ENCODE peak calls at places on chromosome 17, in four cellular contexts. O is neural progenitor cell, Y is tibial nerve, K is kidney. J is an unnamed sample.

GRCh38 chr17:66270106-66270505 is 32.3 kb upstream of the PRKCA start:
- DNase-seq in O (no peak), Y (no peak), K (no peak), J (no peak)

GRCh38 chr17:1995321-1996242 is 29.6 kb downstream of the RTN4RL1 start:
- DNase-seq in O (no peak), Y (no peak), K (no peak), J (no peak)

GRCh38 chr17:5901731-5902660 is 168.2 kb upstream of the WSCD1 start:
- DNase-seq in O (no peak), Y (no peak), K (no peak), J (no peak)

GRCh38 chr17:59814685-59815084 is 78.1 kb downstream of the TUBD1 start:
- DNase-seq in O (no peak), Y (no peak), K (no peak), J (no peak)

GRCh38 chr17:12574525-12574924 is 91.2 kb upstream of the MYOCD start:
- DNase-seq in O (no peak), Y (no peak), K (no peak), J (no peak)

GRCh38 chr17:35898283-35899070 is 18.3 kb upstream of the CCL5 start:
- DNase-seq in O (no peak), Y (no peak), K (no peak), J (no peak)

GRCh38 chr17:4679652-4680051 is 24.3 kb downstream of the PELP1 start:
- DNase-seq in O (no peak), Y (no peak), K (no peak), J (no peak)

GRCh38 chr17:72693956-72694355 is 398.5 kb downstream of the SLC39A11 start:
- DNase-seq in O (no peak), Y (no peak), K (no peak), J (no peak)

GRCh38 chr17:74008196-74008595 is 195.3 kb upstream of the RPL38 start:
- DNase-seq in O (peak; percentile 59), Y (no peak), K (no peak), J (no peak)

GRCh38 chr17:19370493-19370960 is 7.8 kb upstream of the MAPK7 start:
- DNase-seq in O (no peak), Y (no peak), K (no peak), J (no peak)

GRCh38 chr17:44970136-44970737 is 2.1 kb upstream of the C1QL1 start:
- DNase-seq in O (peak; percentile 81), Y (no peak), K (no peak), J (no peak)

GRCh38 chr17:65158081-65158480 is 20.9 kb downstream of the RGS9 start:
- DNase-seq in O (no peak), Y (no peak), K (no peak), J (no peak)

GRCh38 chr17:69574257-69575197 is 160.0 kb downstream of the MAP2K6 start:
- DNase-seq in O (peak; percentile 22), Y (no peak), K (no peak), J (no peak)

GRCh38 chr17:80474231-80474932 is 2.0 kb downstream of the NPTX1 start:
- DNase-seq in O (peak; percentile 67), Y (no peak), K (peak; percentile 45), J (no peak)

GRCh38 chr17:283911-284675 is 68.5 kb downstream of the RPH3AL start:
- DNase-seq in O (no peak), Y (no peak), K (peak; percentile 32), J (no peak)

GRCh38 chr17:57210224-57210553 is 46.1 kb upstream of the MSI2 start:
- DNase-seq in O (no peak), Y (no peak), K (no peak), J (no peak)

GRCh38 chr17:50904522-50905459 is 38.6 kb upstream of the TOB1 start:
- DNase-seq in O (peak; percentile 50), Y (no peak), K (peak; percentile 92), J (no peak)

GRCh38 chr17:57284984-57285646 is 28.8 kb downstream of the MSI2 start:
- DNase-seq in O (peak; percentile 46), Y (no peak), K (no peak), J (no peak)

GRCh38 chr17:72747416-72747815 is 345.1 kb downstream of the SLC39A11 start:
- DNase-seq in O (no peak), Y (no peak), K (no peak), J (no peak)

GRCh38 chr17:29766796-29767327 is 144.2 kb upstream of the CORO6 start:
- DNase-seq in O (no peak), Y (no peak), K (no peak), J (no peak)

GRCh38 chr17:78781339-78782304 is at the start of gene CYTH1:
- DNase-seq in O (peak; percentile 71), Y (no peak), K (peak; percentile 91), J (no peak)

GRCh38 chr17:74243013-74243755 is 29.8 kb downstream of the TTYH2 start:
- DNase-seq in O (no peak), Y (no peak), K (no peak), J (no peak)

GRCh38 chr17:78174870-78175642 is 6.7 kb downstream of the SYNGR2 start:
- DNase-seq in O (peak; percentile 33), Y (no peak), K (no peak), J (no peak)

GRCh38 chr17:18039535-18040286 is 503 bp downstream of the GID4 start:
- DNase-seq in O (peak; percentile 78), Y (no peak), K (peak; percentile 75), J (no peak)

GRCh38 chr17:67492824-67493490 is 115.9 kb downstream of the PITPNC1 start:
- DNase-seq in O (no peak), Y (no peak), K (no peak), J (no peak)

GRCh38 chr17:83182620-83183063 is 103.2 kb downstream of the METRNL start:
- DNase-seq in O (no peak), Y (peak; percentile 76), K (peak; percentile 63), J (no peak)

GRCh38 chr17:76094046-76094445 is 9.5 kb downstream of the EXOC7 start:
- DNase-seq in O (no peak), Y (no peak), K (no peak), J (no peak)

GRCh38 chr17:78645421-78646295 is 68.5 kb upstream of the DNAH17 start:
- DNase-seq in O (no peak), Y (peak; percentile 69), K (peak; percentile 91), J (no peak)

GRCh38 chr17:13576661-13577526 is 24.8 kb downstream of the HS3ST3A1 start:
- DNase-seq in O (no peak), Y (no peak), K (no peak), J (no peak)

GRCh38 chr17:49036270-49036626 is 39.1 kb downstream of the IGF2BP1 start:
- DNase-seq in O (no peak), Y (no peak), K (no peak), J (no peak)
- TF ChIP-seq CTCF in O (no peak), Y (no peak), K (no peak), J (no peak)

GRCh38 chr17:7711356-7711755 is 6.2 kb upstream of the DNAH2 start:
- DNase-seq in O (peak; percentile 54), Y (no peak), K (no peak), J (no peak)
- TF ChIP-seq CTCF in O (peak; percentile 48), Y (no peak), K (no peak), J (no peak)

DNA sequence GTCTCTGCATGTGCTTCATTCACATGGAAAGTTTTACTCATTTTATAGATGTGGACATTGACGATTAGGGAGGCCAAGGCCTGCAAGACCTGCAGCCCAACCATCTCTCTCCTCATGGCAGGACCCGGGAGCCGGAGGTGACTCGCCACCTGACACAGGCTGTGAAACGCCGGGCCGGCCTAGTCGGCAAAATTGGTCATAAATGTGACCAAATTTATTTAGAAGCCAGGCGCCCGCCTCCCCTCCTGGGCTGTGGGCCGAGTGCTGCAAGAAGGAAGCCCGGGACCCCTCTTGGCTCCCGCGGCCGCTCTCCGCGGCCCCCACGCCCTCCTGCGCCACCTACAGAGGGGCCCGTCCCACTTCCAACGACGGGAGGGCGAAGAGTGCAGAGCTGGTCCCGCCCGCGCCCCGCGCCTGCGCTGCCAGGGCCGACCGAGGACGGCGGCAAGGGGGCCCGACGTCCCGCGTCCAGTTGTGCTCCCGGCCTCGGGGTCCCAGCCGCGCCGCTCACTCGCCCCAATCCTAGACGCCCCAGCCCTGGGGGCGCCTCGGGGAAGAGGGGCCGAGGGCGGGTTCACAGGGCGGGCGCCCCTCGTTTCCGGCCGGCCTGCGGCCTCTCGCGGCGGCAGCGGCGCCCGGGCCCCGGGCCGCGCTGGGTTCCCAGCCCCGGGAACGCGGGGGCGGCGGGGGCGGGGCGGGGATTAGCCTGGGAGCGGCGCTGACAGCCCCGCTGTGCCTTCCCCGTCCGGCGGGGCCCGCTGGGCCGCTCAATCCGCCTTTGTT is 47.5 kb downstream of the WNT3 start:
- DNase-seq in O (peak; percentile 92), Y (no peak), K (peak; percentile 79), J (no peak)
- TF ChIP-seq CTCF in O (no peak), Y (no peak), K (no peak), J (no peak)

DNA sequence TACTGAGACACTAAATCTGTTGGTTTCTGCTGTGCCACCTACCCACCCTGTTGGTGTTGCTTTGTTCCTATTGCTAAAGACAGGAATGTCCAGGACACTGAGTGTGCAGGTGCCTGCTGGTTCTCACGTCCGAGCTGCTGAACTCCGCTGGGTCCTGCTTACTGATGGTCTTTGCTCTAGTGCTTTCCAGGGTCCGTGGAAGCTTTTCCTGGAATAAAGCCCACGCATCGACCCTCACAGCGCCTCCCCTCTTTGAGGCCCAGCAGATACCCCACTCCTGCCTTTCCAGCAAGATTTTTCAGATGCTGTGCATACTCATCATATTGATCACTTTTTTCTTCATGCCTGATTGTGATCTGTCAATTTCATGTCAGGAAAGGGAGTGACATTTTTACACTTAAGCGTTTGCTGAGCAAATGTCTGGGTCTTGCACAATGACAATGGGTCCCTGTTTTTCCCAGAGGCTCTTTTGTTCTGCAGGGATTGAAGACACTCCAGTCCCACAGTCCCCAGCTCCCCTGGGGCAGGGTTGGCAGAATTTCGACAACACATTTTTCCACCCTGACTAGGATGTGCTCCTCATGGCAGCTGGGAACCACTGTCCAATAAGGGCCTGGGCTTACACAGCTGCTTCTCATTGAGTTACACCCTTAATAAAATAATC is 14.6 kb downstream of the STH start:
- DNase-seq in O (peak; percentile 40), Y (no peak), K (peak; percentile 55), J (no peak)
- TF ChIP-seq CTCF in O (no peak), Y (no peak), K (no peak), J (no peak)

DNA sequence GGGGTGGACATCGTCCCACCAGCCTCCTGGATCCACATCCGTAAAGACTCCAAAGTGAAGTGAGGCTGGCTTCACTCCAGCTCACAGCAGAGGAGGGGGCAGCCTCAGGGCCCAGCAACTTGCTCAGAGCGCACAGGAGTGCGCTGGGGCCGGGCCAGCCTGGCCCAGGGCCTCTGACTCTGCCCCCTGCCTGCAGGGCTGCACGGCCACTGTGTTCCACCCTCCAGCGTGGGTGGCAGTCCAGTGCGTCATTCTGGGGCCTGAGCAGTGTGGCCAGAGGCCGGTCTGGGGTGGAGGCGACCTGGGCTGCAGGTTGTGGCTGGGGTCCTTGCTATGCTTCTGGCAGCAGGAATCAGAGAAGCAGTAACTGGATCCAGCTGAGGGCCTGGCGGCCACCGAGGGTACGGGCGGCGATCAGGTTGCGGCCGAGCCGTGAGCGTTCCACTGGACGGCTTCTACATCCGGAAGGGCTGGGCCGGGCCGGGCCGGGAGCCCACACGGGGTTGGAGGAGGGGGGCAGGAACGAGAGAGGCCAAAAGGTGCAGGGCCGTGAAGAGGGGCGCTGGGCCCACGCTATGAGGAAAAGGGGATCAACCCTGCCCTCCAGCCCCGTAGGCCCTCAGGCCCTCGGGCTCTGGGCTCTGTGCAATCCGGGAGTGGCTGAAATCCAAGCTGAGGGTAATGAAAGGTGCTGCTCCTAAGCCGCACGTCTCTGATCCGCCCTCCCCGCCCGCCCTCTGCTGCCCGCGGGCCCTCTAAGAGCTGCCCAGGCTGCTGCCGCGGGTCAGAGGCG is at the start of gene FSCN2:
- DNase-seq in O (no peak), Y (no peak), K (peak; percentile 76), J (no peak)
- TF ChIP-seq CTCF in O (no peak), Y (no peak), K (peak; percentile 7), J (peak; percentile 19)

GRCh38 chr17:39461113-39461910 is at the start of gene CDK12:
- DNase-seq in O (peak; percentile 99), Y (peak; percentile 96), K (peak; percentile 96), J (peak; percentile 99)
- TF ChIP-seq CTCF in O (no peak), Y (no peak), K (no peak), J (no peak)

GRCh38 chr17:58595194-58595792 is 80.9 kb upstream of the MTMR4 start:
- DNase-seq in O (no peak), Y (no peak), K (no peak), J (no peak)
- TF ChIP-seq CTCF in O (no peak), Y (no peak), K (no peak), J (no peak)

J was measured in AG09319.